ENCODE peak calls at places on chromosomes 12 and 14, in eight cellular contexts. One of them, this sample, is unnamed.

GRCh38 chr12:52127683-52128450 is 48.4 kb downstream of the SMIM41 start:
- DNase-seq in upper lobe of left lung: no peak
- DNase-seq in IMR-90: no peak
- DNase-seq in sigmoid colon: no peak
- DNase-seq in A549: no peak
- DNase-seq in body of pancreas: no peak
- DNase-seq in prostate gland: no peak
- DNase-seq in uterus: no peak
- DNase-seq in this sample: no peak

GRCh38 chr12:102816816-102817434 is 100.1 kb downstream of the PAH start:
- DNase-seq in A549: peak
- DNase-seq in upper lobe of left lung: no peak
- DNase-seq in prostate gland: no peak
- DNase-seq in sigmoid colon: no peak
- DNase-seq in IMR-90: peak
- DNase-seq in uterus: no peak
- DNase-seq in body of pancreas: no peak
- DNase-seq in this sample: no peak

GRCh38 chr14:41873379-41874034 is 266.8 kb downstream of the LRFN5 start:
- DNase-seq in body of pancreas: no peak
- DNase-seq in sigmoid colon: no peak
- DNase-seq in upper lobe of left lung: no peak
- DNase-seq in uterus: no peak
- DNase-seq in IMR-90: peak
- DNase-seq in prostate gland: no peak
- DNase-seq in A549: no peak
- DNase-seq in this sample: no peak

GRCh38 chr12:62673027-62673815 is 206.6 kb downstream of the MON2 start:
- DNase-seq in upper lobe of left lung: no peak
- DNase-seq in prostate gland: no peak
- DNase-seq in body of pancreas: no peak
- DNase-seq in uterus: no peak
- DNase-seq in sigmoid colon: no peak
- DNase-seq in IMR-90: no peak
- DNase-seq in A549: no peak
- DNase-seq in this sample: no peak

GRCh38 chr12:124045671-124046070 is 72.7 kb downstream of the ZNF664 start:
- DNase-seq in sigmoid colon: no peak
- DNase-seq in A549: no peak
- DNase-seq in IMR-90: no peak
- DNase-seq in prostate gland: no peak
- DNase-seq in body of pancreas: no peak
- DNase-seq in upper lobe of left lung: no peak
- DNase-seq in uterus: no peak
- DNase-seq in this sample: no peak

GRCh38 chr14:76968621-76969063 is 59.9 kb downstream of the IRF2BPL start:
- DNase-seq in prostate gland: no peak
- DNase-seq in IMR-90: no peak
- DNase-seq in uterus: no peak
- DNase-seq in A549: no peak
- DNase-seq in upper lobe of left lung: no peak
- DNase-seq in body of pancreas: no peak
- DNase-seq in sigmoid colon: no peak
- DNase-seq in this sample: no peak

GRCh38 chr12:105487961-105488360 is 157.5 kb downstream of the C12orf75 start:
- DNase-seq in IMR-90: no peak
- DNase-seq in sigmoid colon: no peak
- DNase-seq in uterus: no peak
- DNase-seq in body of pancreas: no peak
- DNase-seq in prostate gland: no peak
- DNase-seq in upper lobe of left lung: no peak
- DNase-seq in A549: no peak
- DNase-seq in this sample: no peak

GRCh38 chr14:76514599-76514998 is 138.7 kb downstream of the ESRRB start:
- DNase-seq in uterus: no peak
- DNase-seq in prostate gland: no peak
- DNase-seq in sigmoid colon: no peak
- DNase-seq in IMR-90: peak
- DNase-seq in A549: peak
- DNase-seq in body of pancreas: peak
- DNase-seq in upper lobe of left lung: no peak
- DNase-seq in this sample: no peak

GRCh38 chr14:68306934-68307758 is 485.7 kb downstream of the ZFP36L1 start:
- DNase-seq in upper lobe of left lung: no peak
- DNase-seq in A549: no peak
- DNase-seq in prostate gland: peak
- DNase-seq in sigmoid colon: no peak
- DNase-seq in body of pancreas: peak
- DNase-seq in IMR-90: peak
- DNase-seq in uterus: no peak
- DNase-seq in this sample: no peak

GRCh38 chr12:69901141-69901900 is 76.3 kb downstream of the MYRFL start:
- DNase-seq in sigmoid colon: no peak
- DNase-seq in prostate gland: no peak
- DNase-seq in body of pancreas: no peak
- DNase-seq in A549: no peak
- DNase-seq in upper lobe of left lung: no peak
- DNase-seq in uterus: no peak
- DNase-seq in IMR-90: no peak
- DNase-seq in this sample: no peak

GRCh38 chr12:57899010-57899662 is 42.2 kb upstream of the ATP23 start:
- DNase-seq in body of pancreas: no peak
- DNase-seq in upper lobe of left lung: no peak
- DNase-seq in prostate gland: peak
- DNase-seq in A549: no peak
- DNase-seq in sigmoid colon: peak
- DNase-seq in IMR-90: peak
- DNase-seq in uterus: peak
- DNase-seq in this sample: no peak
- TF ChIP-seq POLR2A in body of pancreas: no peak
- TF ChIP-seq POLR2A in upper lobe of left lung: no peak
- TF ChIP-seq POLR2A in prostate gland: no peak
- TF ChIP-seq POLR2A in A549: no peak
- TF ChIP-seq POLR2A in sigmoid colon: no peak
- TF ChIP-seq POLR2A in IMR-90: no peak
- TF ChIP-seq POLR2A in uterus: no peak
- TF ChIP-seq POLR2A in this sample: no peak

DNA sequence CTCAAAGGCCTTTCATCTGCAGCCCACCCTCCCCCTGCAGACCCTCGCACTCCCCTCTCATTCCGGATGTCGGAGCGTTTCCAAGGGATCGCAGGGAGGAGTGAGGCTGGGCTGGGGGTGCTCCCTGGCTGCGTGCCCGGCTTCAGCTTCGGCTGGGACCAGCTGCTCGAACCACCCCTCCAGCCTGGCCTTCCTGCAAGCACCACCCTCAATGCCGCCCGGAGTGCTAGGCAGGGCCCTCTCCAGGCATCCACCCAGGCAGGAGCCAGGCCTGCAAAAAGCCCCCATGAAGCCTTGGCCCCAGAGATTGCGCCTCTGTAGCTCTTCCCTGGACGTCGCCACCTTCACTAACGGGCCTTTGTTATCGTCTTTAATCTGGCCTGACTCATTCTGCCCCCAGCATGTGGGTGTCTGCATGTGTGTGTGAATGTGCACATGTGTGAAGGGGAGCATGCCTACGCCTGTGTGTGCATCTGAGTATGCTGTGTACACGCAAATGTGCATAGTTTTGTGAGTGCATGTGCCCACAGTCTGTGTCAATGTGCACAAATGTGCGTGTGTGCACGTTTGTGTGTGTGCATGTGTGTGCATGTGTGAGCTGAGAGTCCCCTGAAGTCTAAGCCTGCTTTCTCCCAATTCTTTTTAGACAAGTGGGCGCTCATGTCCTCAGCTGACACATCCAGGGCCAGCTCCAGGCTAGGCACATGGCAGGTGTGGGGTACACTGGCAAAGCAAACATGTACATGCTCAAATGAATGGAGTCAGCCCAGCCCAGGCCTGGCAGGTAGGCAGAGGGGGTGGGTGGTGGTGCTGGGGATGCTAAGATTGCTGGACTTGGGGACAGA is 195.4 kb upstream of the C14orf180 start:
- DNase-seq in prostate gland: no peak
- DNase-seq in A549: no peak
- DNase-seq in body of pancreas: no peak
- DNase-seq in IMR-90: no peak
- DNase-seq in sigmoid colon: peak
- DNase-seq in uterus: no peak
- DNase-seq in upper lobe of left lung: peak
- DNase-seq in this sample: no peak
- H3K27ac ChIP-seq in prostate gland: no peak
- H3K27ac ChIP-seq in A549: no peak
- H3K27ac ChIP-seq in body of pancreas: no peak
- H3K27ac ChIP-seq in IMR-90: no peak
- H3K27ac ChIP-seq in sigmoid colon: no peak
- H3K27ac ChIP-seq in uterus: no peak
- H3K27ac ChIP-seq in upper lobe of left lung: no peak
- H3K27ac ChIP-seq in this sample: no peak

DNA sequence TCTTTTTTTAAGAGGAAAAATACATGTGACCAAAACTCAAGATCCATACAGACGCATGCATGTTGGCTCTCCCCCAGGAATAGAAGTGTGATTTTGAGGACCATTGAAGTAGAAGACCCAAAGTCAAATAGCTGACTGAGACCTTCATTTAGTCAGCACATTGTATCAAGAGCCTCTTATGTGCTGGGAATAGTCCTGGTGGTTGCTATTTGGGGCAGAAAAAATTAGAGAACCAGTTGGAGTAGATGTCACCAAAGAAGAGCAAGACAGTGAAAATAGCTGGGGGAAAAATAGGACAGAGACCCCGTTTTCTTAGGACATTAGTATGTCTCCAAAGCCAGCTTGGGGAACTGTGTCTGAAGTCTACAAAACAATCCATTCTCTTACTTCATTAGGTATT is 93.6 kb downstream of the PELI2 start:
- DNase-seq in sigmoid colon: no peak
- DNase-seq in uterus: no peak
- DNase-seq in A549: no peak
- DNase-seq in IMR-90: no peak
- DNase-seq in prostate gland: no peak
- DNase-seq in body of pancreas: no peak
- DNase-seq in upper lobe of left lung: no peak
- DNase-seq in this sample: no peak
- TF ChIP-seq POLR2A in sigmoid colon: no peak
- TF ChIP-seq POLR2A in uterus: no peak
- TF ChIP-seq POLR2A in A549: no peak
- TF ChIP-seq POLR2A in IMR-90: no peak
- TF ChIP-seq POLR2A in prostate gland: no peak
- TF ChIP-seq POLR2A in body of pancreas: no peak
- TF ChIP-seq POLR2A in upper lobe of left lung: no peak
- TF ChIP-seq POLR2A in this sample: no peak

DNA sequence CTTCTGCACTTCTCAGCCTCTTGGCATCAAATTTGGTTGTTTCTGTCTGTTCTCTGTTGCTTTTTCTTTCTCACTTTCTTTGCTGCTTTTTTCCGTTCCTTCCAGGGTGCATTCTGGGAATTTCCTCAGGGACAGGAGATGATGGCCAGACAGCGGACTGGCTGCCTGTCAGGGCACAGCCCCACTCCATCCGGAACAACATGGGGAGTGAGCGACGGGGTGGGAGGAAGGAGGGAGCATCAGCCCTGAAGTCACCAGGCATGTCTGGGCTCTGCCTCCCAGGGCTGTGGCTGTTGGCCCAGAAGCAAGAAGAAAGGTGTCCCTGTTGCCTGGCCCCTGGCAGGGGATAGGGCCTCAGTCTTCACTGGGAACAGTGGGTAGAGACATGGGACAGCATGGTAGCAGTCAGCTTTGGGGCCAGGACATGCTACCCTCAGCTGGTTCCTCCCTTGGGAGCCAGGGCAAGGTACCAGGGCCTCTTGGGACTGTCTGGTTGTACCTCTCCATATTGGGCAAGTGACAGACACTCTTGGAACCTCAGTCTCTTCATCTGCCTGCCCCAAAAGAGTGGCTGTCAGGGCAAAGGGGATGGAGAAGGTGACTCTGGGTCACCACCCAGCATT is 8.6 kb downstream of the PGF start:
- DNase-seq in uterus: no peak
- DNase-seq in sigmoid colon: peak
- DNase-seq in prostate gland: no peak
- DNase-seq in upper lobe of left lung: peak
- DNase-seq in body of pancreas: no peak
- DNase-seq in A549: no peak
- DNase-seq in IMR-90: no peak
- DNase-seq in this sample: no peak
- H3K27ac ChIP-seq in uterus: peak
- H3K27ac ChIP-seq in sigmoid colon: no peak
- H3K27ac ChIP-seq in prostate gland: no peak
- H3K27ac ChIP-seq in upper lobe of left lung: no peak
- H3K27ac ChIP-seq in body of pancreas: no peak
- H3K27ac ChIP-seq in A549: no peak
- H3K27ac ChIP-seq in IMR-90: no peak
- H3K27ac ChIP-seq in this sample: peak

GRCh38 chr14:102078840-102079699 is 7.8 kb downstream of the HSP90AA1 start:
- DNase-seq in IMR-90: no peak
- DNase-seq in uterus: no peak
- DNase-seq in body of pancreas: no peak
- DNase-seq in prostate gland: no peak
- DNase-seq in A549: no peak
- DNase-seq in upper lobe of left lung: no peak
- DNase-seq in sigmoid colon: no peak
- DNase-seq in this sample: no peak
- TF ChIP-seq POLR2A in IMR-90: no peak
- TF ChIP-seq POLR2A in uterus: no peak
- TF ChIP-seq POLR2A in body of pancreas: no peak
- TF ChIP-seq POLR2A in prostate gland: no peak
- TF ChIP-seq POLR2A in A549: peak
- TF ChIP-seq POLR2A in upper lobe of left lung: no peak
- TF ChIP-seq POLR2A in sigmoid colon: no peak
- TF ChIP-seq POLR2A in this sample: no peak

GRCh38 chr12:47757840-47758583 is 668 bp downstream of the RAPGEF3 start:
- DNase-seq in upper lobe of left lung: peak
- DNase-seq in uterus: no peak
- DNase-seq in IMR-90: no peak
- DNase-seq in sigmoid colon: no peak
- DNase-seq in A549: no peak
- DNase-seq in body of pancreas: no peak
- DNase-seq in prostate gland: no peak
- DNase-seq in this sample: no peak
- H3K27ac ChIP-seq in upper lobe of left lung: peak
- H3K27ac ChIP-seq in uterus: peak
- H3K27ac ChIP-seq in IMR-90: no peak
- H3K27ac ChIP-seq in sigmoid colon: peak
- H3K27ac ChIP-seq in A549: peak
- H3K27ac ChIP-seq in body of pancreas: peak
- H3K27ac ChIP-seq in prostate gland: peak
- H3K27ac ChIP-seq in this sample: peak